ENCODE peak calls at places on chromosomes 6 and 20, in six cellular contexts. G is hepatocyte; R is CD4-positive, alpha-beta memory T cell; H is tibial artery; J is CD4-positive, CD25-positive, alpha-beta regulatory T cell; I is brain microvascular endothelial cell. A is an unnamed sample.

GRCh38 chr6:11393713-11394627 is 143.6 kb upstream of the TMEM170B start:
- DNase-seq in G (no peak), I (peak; percentile 41), R (no peak), H (no peak), J (no peak), A (no peak)

GRCh38 chr6:52405243-52405642 is 14.9 kb upstream of the EFHC1 start:
- DNase-seq in I (no peak), J (no peak), R (no peak), G (no peak), H (no peak), A (no peak)

GRCh38 chr20:19259182-19259591 is 46.7 kb downstream of the SLC24A3 start:
- DNase-seq in R (no peak), G (no peak), H (no peak), J (no peak), I (no peak), A (no peak)

GRCh38 chr6:140572129-140572528 is 1197.7 kb upstream of the CITED2 start:
- DNase-seq in I (peak; percentile 67), G (no peak), R (no peak), H (no peak), J (no peak), A (no peak)

GRCh38 chr6:41713161-41713649 is 22.2 kb downstream of the TFEB start:
- DNase-seq in I (no peak), R (no peak), G (no peak), H (peak; percentile 38), J (no peak), A (no peak)

GRCh38 chr6:91895592-91895991 is 1308.7 kb upstream of the MAP3K7 start:
- DNase-seq in H (no peak), I (no peak), J (no peak), G (peak; percentile 6), R (no peak), A (no peak)

GRCh38 chr20:4740774-4741431 is 19.2 kb downstream of the PRND start:
- DNase-seq in I (peak; percentile 42), H (peak; percentile 66), J (peak; percentile 41), R (peak; percentile 58), G (peak; percentile 60), A (peak; percentile 65)

GRCh38 chr6:142429195-142429594 is 127.4 kb downstream of the ADGRG6 start:
- DNase-seq in G (no peak), J (no peak), I (no peak), R (no peak), H (no peak), A (no peak)

GRCh38 chr6:20182926-20183521 is 29.2 kb downstream of the MBOAT1 start:
- DNase-seq in I (no peak), G (peak; percentile 68), J (no peak), R (no peak), H (no peak), A (no peak)

GRCh38 chr6:93164781-93165180 is 254.6 kb downstream of the EPHA7 start:
- DNase-seq in R (no peak), G (peak; percentile 64), I (no peak), J (no peak), H (no peak), A (no peak)

GRCh38 chr6:38169826-38170526 is 350.4 kb downstream of the ZFAND3 start:
- DNase-seq in H (no peak), I (no peak), R (no peak), G (no peak), J (no peak), A (no peak)

GRCh38 chr6:131763749-131764148 is 44.1 kb upstream of the ENPP1 start:
- DNase-seq in G (no peak), H (no peak), I (no peak), R (no peak), J (no peak), A (no peak)

GRCh38 chr20:64131406-64131805 is 24.0 kb upstream of the NPBWR2 start:
- DNase-seq in I (no peak), H (no peak), R (no peak), J (no peak), G (no peak), A (no peak)

GRCh38 chr6:37006793-37007339 is 1.4 kb downstream of the FGD2 start:
- DNase-seq in R (no peak), G (no peak), H (no peak), J (no peak), I (no peak), A (no peak)

GRCh38 chr20:58179432-58180099 is 48.9 kb downstream of the ANKRD60 start:
- DNase-seq in I (peak; percentile 15), H (peak; percentile 32), J (peak; percentile 22), R (peak; percentile 66), G (peak; percentile 77), A (peak; percentile 52)

GRCh38 chr6:69005194-69005593 is 370.1 kb downstream of the ADGRB3 start:
- DNase-seq in J (no peak), I (peak; percentile 24), H (no peak), G (no peak), R (no peak), A (no peak)

GRCh38 chr20:45781391-45781931 is 10.2 kb downstream of the WFDC3 start:
- DNase-seq in G (peak; percentile 53), R (no peak), J (no peak), I (peak; percentile 65), H (peak; percentile 34), A (no peak)

GRCh38 chr20:64065973-64066341 is 3.0 kb downstream of the TCEA2 start:
- DNase-seq in H (no peak), I (peak; percentile 54), G (no peak), J (no peak), R (peak; percentile 74), A (peak; percentile 81)

GRCh38 chr6:56683882-56684281 is 41.2 kb upstream of the DST start:
- DNase-seq in H (peak; percentile 66), R (no peak), J (no peak), G (peak; percentile 74), I (peak; percentile 76), A (no peak)

GRCh38 chr6:159063549-159063948 is 18.8 kb upstream of the TAGAP start:
- DNase-seq in R (no peak), I (no peak), G (no peak), H (no peak), J (no peak), A (no peak)

GRCh38 chr6:159061146-159061545 is 16.4 kb upstream of the TAGAP start:
- DNase-seq in R (no peak), I (no peak), J (no peak), H (no peak), G (no peak), A (no peak)

GRCh38 chr6:159062564-159062945 is 17.8 kb upstream of the TAGAP start:
- DNase-seq in J (peak; percentile 32), R (peak; percentile 80), I (no peak), H (no peak), G (no peak), A (peak; percentile 90)

GRCh38 chr6:159062965-159063364 is 18.2 kb upstream of the TAGAP start:
- DNase-seq in H (no peak), I (no peak), J (no peak), G (no peak), R (no peak), A (no peak)

DNA sequence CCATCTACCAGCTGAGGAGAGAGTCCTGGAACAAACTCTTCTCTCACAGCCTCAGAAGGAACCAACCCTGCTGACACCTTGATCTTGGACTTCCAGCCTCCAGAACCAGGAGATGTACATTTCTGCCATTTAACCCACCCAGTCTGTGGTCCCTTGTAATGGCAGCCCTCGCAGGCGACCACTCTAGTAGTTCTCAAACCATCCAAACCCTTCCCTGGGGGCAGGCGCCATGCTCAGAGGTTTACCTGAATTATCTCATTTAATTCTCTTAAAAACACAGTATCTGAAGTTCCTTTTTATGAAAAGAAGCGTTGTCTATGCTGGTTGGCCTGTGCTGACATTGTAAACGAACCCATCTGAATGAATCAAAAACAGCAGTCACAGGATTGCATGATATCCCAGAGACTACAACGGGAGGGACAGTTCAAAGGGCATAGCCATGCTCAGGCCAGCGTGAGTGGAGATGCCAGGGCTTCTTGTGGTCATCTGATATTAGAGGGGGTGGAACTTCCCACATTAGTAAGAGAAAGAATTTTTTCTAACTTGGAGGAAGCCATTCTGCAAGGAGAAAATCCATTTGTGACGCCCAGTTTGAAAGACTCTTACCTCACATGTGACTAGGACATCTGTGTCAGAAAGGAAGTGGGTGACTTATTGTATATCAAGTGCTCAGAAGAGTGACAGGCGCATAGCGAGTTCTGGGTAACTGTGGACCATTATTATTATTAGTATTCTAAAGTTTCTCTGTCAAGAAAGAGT is 17.2 kb upstream of the TAGAP start:
- DNase-seq in I (no peak), R (no peak), J (no peak), G (no peak), H (no peak), A (peak; percentile 86)
- H3K4me3 ChIP-seq in I (no peak overlapping the region), R (no peak overlapping the region), J (peak overlapping the region; percentile 78), G (no peak overlapping the region), H (no peak overlapping the region), A (no peak overlapping the region)

GRCh38 chr6:119344306-119344705 is 5.3 kb downstream of the MAN1A1 start:
- DNase-seq in R (no peak), I (no peak), G (no peak), H (peak; percentile 34), J (no peak), A (no peak)

GRCh38 chr6:119346914-119347313 is 2.6 kb downstream of the MAN1A1 start:
- DNase-seq in H (no peak), I (no peak), R (no peak), J (no peak), G (no peak), A (no peak)

GRCh38 chr6:119343573-119344146 is 5.9 kb downstream of the MAN1A1 start:
- DNase-seq in J (no peak), I (no peak), R (no peak), H (no peak), G (no peak), A (no peak)

GRCh38 chr6:119346450-119346849 is 3.1 kb downstream of the MAN1A1 start:
- DNase-seq in R (no peak), I (no peak), G (no peak), H (no peak), J (no peak), A (no peak)

DNA sequence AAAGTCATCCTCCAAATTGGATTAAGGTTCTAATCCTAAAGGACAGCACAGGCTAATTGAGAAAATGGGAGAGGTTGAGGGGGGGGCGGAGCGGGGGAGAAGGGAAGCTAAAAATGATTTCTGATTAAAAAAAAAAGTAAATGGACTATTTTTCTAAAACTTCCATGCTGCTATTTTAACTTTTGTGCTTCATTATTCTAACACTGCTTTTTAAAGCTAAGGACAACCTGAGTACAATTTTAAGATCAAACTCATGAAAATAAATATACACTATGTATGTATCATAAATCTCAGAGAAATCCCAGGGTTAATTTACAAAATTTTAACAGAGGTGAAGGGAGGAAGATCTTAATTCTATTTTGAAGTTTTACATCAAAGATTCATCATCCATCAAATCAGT is 4.4 kb downstream of the MAN1A1 start:
- DNase-seq in J (no peak), R (no peak), G (no peak), H (no peak), I (no peak), A (no peak)
- H3K4me3 ChIP-seq in J (peak overlapping the region; percentile 26), R (no peak overlapping the region), G (peak overlapping the region; percentile 28), H (peak overlapping the region; percentile 91), I (no peak overlapping the region), A (no peak overlapping the region)

DNA sequence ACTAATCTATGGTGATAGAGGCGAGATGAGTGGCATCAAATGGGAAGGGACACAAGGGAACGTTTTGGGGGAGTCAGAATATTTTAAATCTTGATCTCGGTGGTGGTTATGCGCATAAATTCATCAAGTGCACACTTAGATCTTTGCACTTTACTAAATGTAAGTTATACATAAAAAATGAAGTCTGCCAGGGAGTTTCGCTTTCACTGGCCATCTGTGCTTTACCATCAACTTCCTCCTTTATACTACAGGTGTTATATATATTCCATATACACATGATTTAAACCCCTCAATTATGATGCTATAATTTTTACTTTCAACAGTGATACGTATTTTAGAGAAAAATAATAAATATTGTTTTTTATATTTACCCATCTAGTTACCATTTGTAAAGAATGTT is 97.6 kb upstream of the AKIRIN2 start:
- DNase-seq in J (no peak), H (no peak), G (no peak), I (no peak), R (no peak), A (no peak)
- H3K4me3 ChIP-seq in J (no peak overlapping the region), H (no peak overlapping the region), G (no peak overlapping the region), I (no peak overlapping the region), R (no peak overlapping the region), A (no peak overlapping the region)

GRCh38 chr6:42928748-42929087 is 562 bp upstream of the CNPY3 start:
- DNase-seq in J (no peak), G (no peak), H (no peak), I (no peak), R (no peak), A (no peak)
- H3K4me3 ChIP-seq in J (peak overlapping the region; percentile 96), G (peak overlapping the region; percentile 50), H (peak overlapping the region; percentile 81), I (peak overlapping the region; percentile 66), R (peak overlapping the region; percentile 49), A (peak overlapping the region; percentile 94)

A was measured in Jurkat, Clone E6-1.